ENCODE peak calls at places on chromosome 4, in six cellular contexts. R is neural crest cell; S is upper lobe of left lung; Y is MCF 10A; Z is activated CD8-positive, alpha-beta T cell treated with anti-CD3 and anti-CD28 coated beads for 36 hours; B is AG04449. H is an unnamed sample.

GRCh38 chr4:25913056-25913850 is 767 bp upstream of the SMIM20 start:
- DNase-seq in S (peak), Z (peak), Y (no peak), R (peak), B (no peak), H (no peak)

GRCh38 chr4:7638984-7639789 is 204.5 kb upstream of the PSAPL1 start:
- DNase-seq in S (peak), Y (no peak), B (no peak), Z (no peak), R (no peak), H (no peak)

GRCh38 chr4:101171747-101172146 is 175.6 kb downstream of the PPP3CA start:
- DNase-seq in B (no peak), R (no peak), Y (no peak), Z (no peak), S (no peak), H (no peak)

GRCh38 chr4:78689224-78689623 is 86.9 kb upstream of the BMP2K start:
- DNase-seq in S (no peak), Y (peak), Z (no peak), B (no peak), R (no peak), H (no peak)

GRCh38 chr4:39042365-39042764 is 10.2 kb upstream of the TMEM156 start:
- DNase-seq in Z (no peak), Y (no peak), B (no peak), R (no peak), S (no peak), H (no peak)

GRCh38 chr4:112284662-112285411 is 867 bp downstream of the TIFA start:
- DNase-seq in Y (peak), Z (peak), R (no peak), B (no peak), S (no peak), H (no peak)

GRCh38 chr4:125728568-125728967 is 413.8 kb downstream of the FAT4 start:
- DNase-seq in Z (no peak), S (peak), B (peak), Y (peak), R (no peak), H (no peak)

GRCh38 chr4:610411-611261 is 14.7 kb upstream of the PDE6B start:
- DNase-seq in R (no peak), Z (no peak), S (peak), Y (peak), B (peak), H (no peak)

GRCh38 chr4:158766419-158767044 is 2.3 kb upstream of the FNIP2 start:
- DNase-seq in Y (no peak), B (no peak), Z (no peak), R (no peak), S (no peak), H (no peak)

GRCh38 chr4:40842725-40843401 is 93.1 kb downstream of the NSUN7 start:
- DNase-seq in B (no peak), R (no peak), Z (no peak), S (no peak), Y (no peak), H (no peak)

GRCh38 chr4:1026115-1026514 is 14.7 kb downstream of the FGFRL1 start:
- DNase-seq in Z (peak), Y (peak), B (no peak), S (no peak), R (no peak), H (no peak)

GRCh38 chr4:138045036-138045435 is 197.1 kb downstream of the SLC7A11 start:
- DNase-seq in B (no peak), S (no peak), Z (no peak), Y (peak), R (no peak), H (no peak)

GRCh38 chr4:57658673-57659072 is 548.5 kb upstream of the IGFBP7 start:
- DNase-seq in Z (no peak), Y (no peak), B (no peak), S (no peak), R (no peak), H (no peak)

GRCh38 chr4:35934370-35934981 is 309.8 kb downstream of the ARAP2 start:
- DNase-seq in B (no peak), Z (no peak), R (no peak), S (no peak), Y (peak), H (no peak)

GRCh38 chr4:158314756-158315487 is 104.6 kb downstream of the TMEM144 start:
- DNase-seq in R (no peak), Z (no peak), B (peak), Y (peak), S (no peak), H (no peak)

GRCh38 chr4:16860506-16860905 is 37.9 kb downstream of the LDB2 start:
- DNase-seq in S (no peak), B (peak), Y (peak), Z (no peak), R (no peak), H (no peak)

GRCh38 chr4:5503295-5503694 is 205.1 kb downstream of the EVC2 start:
- DNase-seq in S (no peak), B (no peak), Y (no peak), Z (no peak), R (no peak), H (no peak)

GRCh38 chr4:44256414-44256813 is 192.2 kb downstream of the KCTD8 start:
- DNase-seq in B (no peak), R (no peak), S (no peak), Z (no peak), Y (peak), H (no peak)
- TF ChIP-seq CTCF in B (no peak), R (no peak), S (no peak), Z (no peak), Y (no peak), H (no peak)

GRCh38 chr4:176377705-176378302 is 58.0 kb downstream of the SPCS3 start:
- DNase-seq in R (no peak), Z (no peak), Y (peak), S (no peak), B (no peak), H (no peak)
- TF ChIP-seq CTCF in R (peak), Z (peak), Y (peak), S (peak), B (peak), H (peak)

DNA sequence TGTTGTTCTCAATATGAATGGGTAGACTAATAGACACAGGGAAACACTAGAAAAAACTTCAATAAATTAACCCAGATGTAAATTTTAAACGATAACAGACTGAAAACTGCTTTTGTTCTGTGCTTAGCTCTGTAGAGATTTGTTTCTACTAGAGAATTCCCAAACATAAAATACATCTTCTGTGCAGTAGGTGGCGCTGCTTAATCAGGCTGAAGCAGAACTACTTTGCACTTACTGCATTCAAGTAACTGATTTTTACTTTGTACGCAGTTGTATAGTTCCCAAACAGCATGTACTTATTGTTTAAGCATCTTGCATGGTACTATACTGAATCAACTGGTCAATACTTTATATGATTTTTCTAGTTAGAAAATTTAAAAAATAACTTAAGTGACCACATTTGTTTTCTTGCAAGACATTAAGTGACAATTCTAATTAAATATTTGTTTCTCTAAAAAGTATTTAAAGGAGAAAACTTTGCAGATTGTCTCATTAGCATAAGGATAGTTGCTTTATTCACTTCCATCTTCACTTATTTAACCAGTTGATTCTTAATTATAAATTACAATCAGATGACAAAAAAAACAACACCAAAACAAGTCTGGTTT is 490.6 kb downstream of the IL15 start:
- DNase-seq in Y (peak), S (peak), R (peak), B (peak), Z (peak), H (peak)
- TF ChIP-seq CTCF in Y (peak), S (peak), R (peak), B (peak), Z (peak), H (peak)

GRCh38 chr4:188971125-188971524 is 831.9 kb downstream of the TRIML1 start:
- DNase-seq in R (no peak), B (no peak), S (no peak), Y (peak), Z (no peak), H (no peak)
- TF ChIP-seq CTCF in R (peak), B (peak), S (peak), Y (peak), Z (no peak), H (no peak)

DNA sequence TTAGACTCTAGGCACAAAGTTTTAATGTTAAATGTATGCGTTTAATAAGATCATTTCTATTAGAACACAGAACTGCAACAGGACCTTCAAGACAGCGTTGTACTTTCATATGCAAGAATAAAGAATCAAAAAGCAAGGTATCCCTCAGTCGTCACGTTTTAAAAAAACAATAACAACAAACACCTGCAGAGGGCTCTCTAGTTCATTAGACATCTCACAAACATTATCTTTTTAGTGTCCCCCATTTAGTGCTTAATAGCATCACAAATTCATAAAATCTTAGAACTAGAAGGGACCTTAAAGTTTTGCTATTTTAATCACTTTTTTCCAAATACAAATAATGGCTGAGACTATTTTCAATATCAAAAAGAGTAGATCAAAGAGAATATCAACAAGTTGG is 236.6 kb downstream of the DCHS2 start:
- DNase-seq in Z (no peak), R (no peak), Y (peak), S (no peak), B (no peak), H (no peak)
- TF ChIP-seq CTCF in Z (no peak), R (peak), Y (peak), S (no peak), B (no peak), H (peak)

GRCh38 chr4:184165291-184165690 is 52.4 kb downstream of the ENPP6 start:
- DNase-seq in R (no peak), Z (peak), Y (no peak), S (no peak), B (no peak), H (no peak)

GRCh38 chr4:184166736-184167135 is 50.9 kb downstream of the ENPP6 start:
- DNase-seq in Y (no peak), B (no peak), S (no peak), Z (no peak), R (no peak), H (no peak)

GRCh38 chr4:184168406-184169019 is 49.2 kb downstream of the ENPP6 start:
- DNase-seq in S (peak), R (peak), Y (peak), B (no peak), Z (peak), H (peak)

GRCh38 chr4:184167576-184167975 is 50.1 kb downstream of the ENPP6 start:
- DNase-seq in B (no peak), S (no peak), R (no peak), Y (no peak), Z (no peak), H (no peak)

GRCh38 chr4:184163813-184164212 is 53.9 kb downstream of the ENPP6 start:
- DNase-seq in B (no peak), Z (peak), Y (peak), R (peak), S (peak), H (peak)
- TF ChIP-seq CTCF in B (peak), Z (peak), Y (peak), R (peak), S (peak), H (peak)

GRCh38 chr4:163331629-163332360 is 601 bp downstream of the NPY1R start:
- DNase-seq in S (no peak), R (peak), B (no peak), Z (no peak), Y (peak), H (peak)
- TF ChIP-seq CTCF in S (no peak), R (peak), B (no peak), Z (no peak), Y (no peak), H (peak)

GRCh38 chr4:3318561-3319021 is 25.8 kb downstream of the RGS12 start:
- DNase-seq in Z (no peak), S (no peak), B (no peak), R (no peak), Y (no peak), H (no peak)
- TF ChIP-seq CTCF in Z (no peak), S (no peak), B (no peak), R (peak), Y (no peak), H (peak)

H was measured in progenitor cell of endocrine pancreas.